ENCODE peak calls at places on chromosomes 6 and 20, in nine cellular contexts. O is psoas muscle, I is fibroblast of lung, Y is GM12878, J is tibial nerve, W is body of pancreas, V is brain microvascular endothelial cell, K is stomach, U is OCI-LY7. G is an unnamed sample.

GRCh38 chr6:27575594-27576361 is 102.9 kb upstream of the ZNF184 start:
- DNase-seq in V (peak), J (no peak), U (no peak), K (no peak), I (peak), O (no peak), W (no peak), Y (no peak), G (no peak)

GRCh38 chr20:38338849-38339520 is 7.3 kb upstream of the LBP start:
- DNase-seq in I (no peak), U (no peak), J (peak), O (no peak), W (no peak), Y (no peak), V (peak), K (no peak), G (no peak)

GRCh38 chr6:80234411-80234810 is 127.9 kb downstream of the BCKDHB start:
- DNase-seq in U (no peak), I (no peak), Y (no peak), O (no peak), K (no peak), V (no peak), J (no peak), W (no peak), G (no peak)

GRCh38 chr20:61115627-61116026 is 136.4 kb upstream of the CDH4 start:
- DNase-seq in I (no peak), O (no peak), W (no peak), Y (no peak), U (no peak), J (no peak), V (no peak), K (no peak), G (no peak)

GRCh38 chr6:117425431-117426153 is at the start of gene ROS1:
- DNase-seq in J (no peak), W (no peak), I (no peak), O (no peak), K (no peak), Y (no peak), V (no peak), U (no peak), G (no peak)

GRCh38 chr6:114783083-114783482 is 440.3 kb upstream of the HS3ST5 start:
- DNase-seq in Y (no peak), O (no peak), K (no peak), V (no peak), I (peak), W (no peak), U (no peak), J (no peak), G (no peak)

GRCh38 chr6:11712760-11713159 is 65.8 kb downstream of the ADTRP start:
- DNase-seq in Y (no peak), I (peak), K (no peak), V (no peak), J (peak), O (peak), U (no peak), W (peak), G (no peak)

GRCh38 chr6:120869397-120869796 is 464.9 kb downstream of the TBC1D32 start:
- DNase-seq in O (no peak), U (no peak), V (peak), Y (no peak), K (no peak), J (no peak), W (no peak), I (no peak), G (peak)

GRCh38 chr6:89122625-89123024 is 4.8 kb upstream of the SRSF12 start:
- DNase-seq in I (peak), V (no peak), O (no peak), J (no peak), U (peak), K (no peak), Y (no peak), W (peak), G (peak)

GRCh38 chr6:116386581-116387299 is 16.0 kb downstream of the DSE start:
- DNase-seq in U (no peak), O (no peak), V (peak), I (peak), J (no peak), W (no peak), K (no peak), Y (no peak), G (peak)

GRCh38 chr20:62571667-62572344 is 70.5 kb upstream of the SLCO4A1 start:
- DNase-seq in W (no peak), U (peak), Y (no peak), J (no peak), O (peak), I (no peak), V (no peak), K (no peak), G (no peak)

GRCh38 chr6:3798211-3798909 is 46.8 kb upstream of the PXDC1 start:
- DNase-seq in U (no peak), V (no peak), O (no peak), W (no peak), K (no peak), I (peak), Y (no peak), J (no peak), G (no peak)

GRCh38 chr6:91045152-91045551 is 458.3 kb upstream of the MAP3K7 start:
- DNase-seq in K (no peak), I (peak), Y (no peak), U (no peak), J (no peak), W (no peak), V (no peak), O (no peak), G (no peak)

GRCh38 chr6:73731285-73731684 is 35.3 kb downstream of the CD109 start:
- DNase-seq in U (no peak), V (no peak), J (no peak), Y (no peak), W (no peak), I (no peak), O (no peak), K (no peak), G (no peak)

GRCh38 chr20:34512266-34512954 is 3.8 kb upstream of the DYNLRB1 start:
- DNase-seq in Y (no peak), K (no peak), O (no peak), W (no peak), J (no peak), U (no peak), I (peak), V (no peak), G (peak)

GRCh38 chr6:37033819-37034790 is 28.6 kb downstream of the FGD2 start:
- DNase-seq in K (no peak), I (no peak), Y (no peak), U (no peak), W (no peak), J (no peak), V (no peak), O (no peak), G (no peak)

GRCh38 chr20:31606928-31607639 is 2.0 kb downstream of the ID1 start:
- DNase-seq in V (no peak), O (no peak), K (peak), J (no peak), Y (no peak), W (no peak), I (peak), U (no peak), G (peak)

GRCh38 chr6:37005061-37005810 is at the start of gene FGD2:
- DNase-seq in J (no peak), V (no peak), Y (no peak), W (peak), O (no peak), U (peak), I (no peak), K (no peak), G (no peak)

GRCh38 chr6:5287205-5287965 is 26.1 kb downstream of the FARS2 start:
- DNase-seq in Y (no peak), J (no peak), W (no peak), V (peak), U (no peak), O (no peak), K (no peak), I (peak), G (peak)
- H3K4me3 ChIP-seq in Y (no peak), J (no peak), W (no peak), V (no peak), U (no peak), O (peak), K (no peak), I (no peak), G (no peak)

GRCh38 chr6:75278474-75279077 is 6.0 kb downstream of the TMEM30A start:
- DNase-seq in U (no peak), O (no peak), Y (no peak), V (no peak), J (no peak), I (peak), K (no peak), W (no peak), G (no peak)
- TF ChIP-seq CTCF in U (no peak), O (no peak), Y (no peak), V (no peak), J (no peak), I (no peak), K (no peak), W (no peak), G (no peak)

DNA sequence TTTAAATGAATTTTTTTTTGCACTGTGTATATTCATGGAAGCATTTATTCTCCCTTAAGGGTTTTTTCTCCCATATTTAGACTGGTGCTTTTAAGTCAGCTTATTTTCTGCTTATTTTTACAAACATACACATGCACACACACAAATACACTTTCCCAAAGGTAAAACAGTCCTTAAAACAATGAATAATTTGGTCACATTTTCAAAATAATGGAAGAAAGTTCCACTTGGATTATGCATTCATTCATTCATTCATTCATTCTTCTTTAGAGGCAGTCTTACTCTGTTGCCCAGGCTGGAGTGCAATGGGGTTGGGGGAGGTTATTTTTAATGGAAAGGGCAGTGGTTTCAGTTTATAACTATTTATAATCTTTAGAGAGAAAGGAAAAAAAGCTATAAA is 69.8 kb downstream of the STXBP5 start:
- DNase-seq in W (no peak), K (no peak), U (no peak), O (no peak), Y (no peak), I (no peak), J (no peak), V (no peak), G (no peak)
- H3K4me3 ChIP-seq in W (no peak), K (no peak), U (no peak), O (no peak), Y (no peak), I (no peak), J (no peak), V (no peak), G (no peak)

GRCh38 chr6:71599366-71599765 is 287.0 kb upstream of the RIMS1 start:
- DNase-seq in J (no peak), Y (no peak), O (no peak), I (peak), W (no peak), U (no peak), K (no peak), V (no peak), G (no peak)
- TF ChIP-seq CTCF in J (no peak), Y (no peak), O (no peak), I (no peak), W (no peak), U (no peak), K (no peak), V (no peak), G (no peak)

GRCh38 chr20:57749131-57749690 is 39.4 kb upstream of the PMEPA1 start:
- DNase-seq in O (no peak), Y (no peak), J (no peak), K (no peak), I (no peak), V (no peak), U (no peak), W (no peak), G (no peak)
- H3K4me3 ChIP-seq in O (peak), Y (peak), J (peak), K (peak), I (no peak), V (peak), U (no peak), W (no peak), G (no peak)

DNA sequence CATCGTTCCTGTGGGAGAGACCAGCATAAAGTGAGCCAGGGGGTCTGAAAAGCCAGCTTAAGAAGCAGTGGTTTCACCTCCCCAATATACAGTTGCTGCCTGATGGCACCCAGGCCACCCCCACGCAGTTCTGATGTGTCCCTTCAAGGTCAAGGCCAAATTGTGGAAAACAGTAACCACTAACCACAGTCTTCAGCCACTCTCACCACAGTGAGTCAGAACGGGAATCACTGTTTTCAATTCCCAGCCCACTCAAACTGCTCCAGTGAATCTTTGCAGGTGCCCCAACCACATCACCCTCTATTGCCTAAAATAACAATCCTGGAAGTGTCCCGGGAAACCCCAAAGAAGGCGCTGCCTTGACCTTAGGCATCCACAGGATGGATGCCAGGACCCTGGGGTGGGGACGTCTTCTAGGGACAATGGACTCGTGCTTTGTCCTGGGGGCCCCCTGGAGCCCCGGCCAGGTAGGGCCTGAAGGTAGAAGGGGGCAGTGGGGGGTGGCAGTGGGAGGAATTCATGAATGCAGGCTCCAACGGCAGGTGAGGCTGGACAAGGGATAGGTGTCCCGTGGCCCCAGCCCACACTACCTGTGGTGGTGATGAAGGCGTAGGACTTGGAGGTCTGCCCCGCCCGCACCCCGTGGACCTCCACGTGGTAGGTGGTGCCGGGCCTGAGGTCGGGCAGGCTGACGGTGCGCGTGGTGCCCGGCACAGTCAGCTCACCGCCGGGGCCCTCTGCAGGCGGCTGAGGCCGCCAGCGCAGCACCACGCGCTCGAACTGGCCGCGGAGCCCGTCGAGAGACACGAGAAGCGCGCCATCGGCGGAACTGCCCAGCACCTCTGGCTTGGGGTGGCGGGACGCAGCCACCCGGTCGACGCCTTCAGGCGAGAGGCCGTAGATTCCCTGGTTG is 22.2 kb downstream of the TNXB start:
- DNase-seq in U (no peak), J (no peak), V (peak), Y (peak), W (no peak), O (peak), I (peak), K (peak), G (peak)
- TF ChIP-seq CTCF in U (no peak), J (no peak), V (no peak), Y (no peak), W (no peak), O (no peak), I (no peak), K (no peak), G (no peak)

DNA sequence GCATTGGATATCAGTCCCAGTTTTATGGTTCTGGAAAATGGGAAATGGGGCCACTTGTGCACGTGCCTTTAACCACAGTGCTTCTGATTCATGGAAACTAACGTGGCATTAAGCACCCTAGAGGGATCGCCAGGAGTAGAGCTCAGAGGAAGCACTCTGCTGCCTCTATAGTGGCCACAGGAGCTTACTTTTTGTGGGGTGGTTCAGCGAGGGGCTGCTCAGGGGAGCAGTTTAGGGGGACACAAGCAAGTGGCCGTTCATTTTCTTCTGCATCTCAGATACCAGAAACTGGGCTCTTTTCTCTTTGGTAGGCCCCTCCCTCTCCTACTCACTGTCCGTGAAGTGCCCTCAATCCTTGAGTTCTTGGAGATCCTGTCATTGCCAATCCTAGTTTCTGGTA is 28.5 kb downstream of the AGPAT4 start:
- DNase-seq in O (no peak), W (no peak), J (no peak), U (no peak), V (no peak), Y (no peak), I (no peak), K (no peak), G (no peak)
- H3K4me3 ChIP-seq in O (no peak), W (no peak), J (no peak), U (no peak), V (no peak), Y (no peak), I (no peak), K (no peak), G (no peak)

GRCh38 chr20:667351-668034 is 8.1 kb downstream of the SCRT2 start:
- DNase-seq in I (peak), Y (no peak), V (peak), K (peak), O (peak), W (peak), J (peak), U (peak), G (peak)
- TF ChIP-seq CTCF in I (peak), Y (peak), V (peak), K (peak), O (peak), W (peak), J (peak), U (peak), G (peak)

G was measured in astrocyte of the spinal cord.